ENCODE peak calls at places on chromosome 1, in eight cellular contexts. D is tibial nerve, N is A549, T is suprapubic skin, P is SK-N-SH, Q is upper lobe of left lung, L is sigmoid colon, C is ovary. M is an unnamed sample. For H3K4me1, the result is how much of the 10 kb centered on the place peaks cover.

GRCh38 chr1:205318231-205318991 is 3.1 kb downstream of the NUAK2 start:
- DNase-seq in D (no peak), N (peak), T (no peak), P (no peak), Q (no peak), L (no peak), C (no peak), M (no peak)

GRCh38 chr1:244050835-244051444 is at the start of gene ZBTB18:
- DNase-seq in D (no peak), N (no peak), T (no peak), P (peak), Q (no peak), L (no peak), C (no peak), M (no peak)

GRCh38 chr1:29322147-29322694 is 85.9 kb downstream of the PTPRU start:
- DNase-seq in D (no peak), N (no peak), T (no peak), P (no peak), Q (no peak), L (no peak), C (no peak), M (no peak)

GRCh38 chr1:65250826-65251225 is 58.5 kb upstream of the DNAJC6 start:
- DNase-seq in D (no peak), N (no peak), T (no peak), P (no peak), Q (no peak), L (no peak), C (no peak), M (no peak)

GRCh38 chr1:68128157-68128556 is 77.7 kb upstream of the DIRAS3 start:
- DNase-seq in D (no peak), N (no peak), T (no peak), P (no peak), Q (no peak), L (no peak), C (no peak), M (no peak)

GRCh38 chr1:201266774-201267173 is 16.5 kb upstream of the PKP1 start:
- DNase-seq in D (no peak), N (peak), T (no peak), P (no peak), Q (no peak), L (no peak), C (no peak), M (peak)

GRCh38 chr1:175673236-175674150 is 69.9 kb downstream of the TNR start:
- DNase-seq in D (no peak), N (no peak), T (no peak), P (no peak), Q (no peak), L (no peak), C (no peak), M (no peak)

GRCh38 chr1:35476099-35476674 is 81.0 kb downstream of the KIAA0319L start:
- DNase-seq in D (no peak), N (no peak), T (no peak), P (no peak), Q (no peak), L (no peak), C (no peak), M (no peak)

GRCh38 chr1:39671793-39672550 is at the start of gene NT5C1A:
- DNase-seq in D (no peak), N (no peak), T (no peak), P (peak), Q (peak), L (no peak), C (peak), M (peak)

GRCh38 chr1:221878134-221878533 is 136.2 kb upstream of the DUSP10 start:
- DNase-seq in D (no peak), N (no peak), T (no peak), P (no peak), Q (no peak), L (no peak), C (no peak), M (no peak)

GRCh38 chr1:169120066-169120465 is 13.6 kb downstream of the ATP1B1 start:
- DNase-seq in D (no peak), N (no peak), T (no peak), P (no peak), Q (no peak), L (no peak), C (no peak), M (no peak)

GRCh38 chr1:169121146-169121923 is 14.8 kb downstream of the ATP1B1 start:
- DNase-seq in D (no peak), N (no peak), T (no peak), P (no peak), Q (no peak), L (no peak), C (no peak), M (no peak)

GRCh38 chr1:169124459-169124858 is 18.0 kb downstream of the ATP1B1 start:
- DNase-seq in D (no peak), N (no peak), T (no peak), P (no peak), Q (no peak), L (no peak), C (no peak), M (no peak)

GRCh38 chr1:169126335-169126734 is 19.8 kb downstream of the ATP1B1 start:
- DNase-seq in D (no peak), N (no peak), T (no peak), P (no peak), Q (no peak), L (no peak), C (no peak), M (no peak)

GRCh38 chr1:169122976-169123375 is 16.5 kb downstream of the ATP1B1 start:
- DNase-seq in D (no peak), N (no peak), T (no peak), P (no peak), Q (no peak), L (no peak), C (no peak), M (no peak)
- TF ChIP-seq EP300 in D (no peak), N (no peak), T (no peak), P (no peak), Q (no peak), L (no peak), C (no peak), M (no peak)

GRCh38 chr1:26785611-26786436 is 1.9 kb upstream of the PIGV start:
- DNase-seq in D (no peak), N (no peak), T (no peak), P (no peak), Q (no peak), L (no peak), C (no peak), M (no peak)
- H3K4me1 ChIP-seq in D (under half), N (half or more), T (half or more), P (under half), Q (half or more), L (half or more), C (under half), M (half or more)

GRCh38 chr1:155379180-155379876 is 58.6 kb downstream of the RUSC1 start:
- DNase-seq in D (no peak), N (peak), T (no peak), P (peak), Q (no peak), L (no peak), C (no peak), M (no peak)
- TF ChIP-seq EP300 in D (peak), N (no peak), T (no peak), P (no peak), Q (no peak), L (no peak), C (no peak), M (no peak)

GRCh38 chr1:183822081-183822611 is 17.2 kb downstream of the RGL1 start:
- DNase-seq in D (no peak), N (no peak), T (no peak), P (no peak), Q (no peak), L (peak), C (peak), M (no peak)

GRCh38 chr1:183824295-183824694 is 19.4 kb downstream of the RGL1 start:
- DNase-seq in D (no peak), N (no peak), T (no peak), P (no peak), Q (no peak), L (no peak), C (no peak), M (no peak)

GRCh38 chr1:183817576-183818288 is 12.8 kb downstream of the RGL1 start:
- DNase-seq in D (no peak), N (no peak), T (no peak), P (no peak), Q (no peak), L (no peak), C (no peak), M (no peak)

GRCh38 chr1:183816110-183816509 is 11.2 kb downstream of the RGL1 start:
- DNase-seq in D (no peak), N (no peak), T (no peak), P (no peak), Q (no peak), L (no peak), C (no peak), M (no peak)

DNA sequence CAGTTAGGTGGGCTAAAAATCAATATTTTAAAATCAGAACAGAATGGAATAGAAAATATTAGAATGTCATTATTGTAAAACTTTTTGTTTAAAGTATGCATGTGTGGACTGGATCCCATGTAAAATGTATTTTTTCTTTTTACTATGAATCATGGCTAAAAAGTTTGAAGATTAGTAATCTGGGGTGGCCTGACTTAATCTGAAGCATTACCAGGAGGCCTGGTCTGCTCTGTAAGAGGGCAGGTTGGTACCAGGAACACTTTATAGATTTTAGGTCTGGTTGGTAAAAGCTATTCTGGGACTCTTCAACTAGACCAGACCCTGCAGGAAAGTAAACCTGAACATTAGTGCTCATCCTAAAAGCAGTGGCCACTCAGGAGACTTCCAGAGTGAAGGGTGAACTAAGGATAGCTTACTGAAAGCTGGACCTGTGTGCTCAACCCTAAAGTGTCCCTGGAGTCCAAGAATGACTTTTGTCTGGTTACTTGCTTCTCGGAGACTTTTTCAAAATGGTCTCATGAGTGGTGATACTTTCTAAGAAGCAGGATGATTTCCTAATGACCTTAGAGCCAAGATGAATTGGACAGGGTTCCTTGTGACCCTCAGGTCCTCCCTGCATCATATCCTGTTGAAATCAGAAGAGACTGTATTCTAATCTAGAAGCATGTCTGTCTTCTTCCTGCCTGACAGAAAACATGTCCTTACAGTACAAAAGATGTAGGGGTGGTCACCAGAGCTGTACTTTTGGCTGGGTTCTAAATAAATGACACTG is 16.6 kb downstream of the RGL1 start:
- DNase-seq in D (no peak), N (no peak), T (no peak), P (no peak), Q (no peak), L (no peak), C (no peak), M (no peak)
- H3K4me1 ChIP-seq in D (under half), N (under half), T (under half), P (under half), Q (under half), L (half or more), C (under half), M (under half)

DNA sequence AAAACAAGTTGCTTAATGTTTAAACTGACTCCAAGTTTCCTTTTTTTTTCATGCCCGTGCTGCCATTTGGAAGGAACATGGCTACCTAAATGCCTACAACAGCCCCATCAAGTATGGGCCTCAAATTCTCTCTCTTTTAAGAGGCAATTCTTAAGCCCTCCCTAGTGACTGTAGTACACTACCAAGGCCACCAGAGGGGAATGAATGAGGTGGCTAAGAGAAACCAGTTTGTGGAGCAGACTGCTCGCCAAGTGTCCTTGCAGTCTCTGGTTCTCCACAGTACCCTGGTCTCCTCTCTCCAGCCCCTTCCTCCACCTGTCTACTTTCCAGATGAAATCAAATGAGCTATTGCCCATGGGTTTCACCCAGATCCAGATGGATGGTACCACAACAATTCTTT is 1809.6 kb downstream of the BRINP3 start:
- DNase-seq in D (no peak), N (peak), T (no peak), P (no peak), Q (no peak), L (no peak), C (no peak), M (no peak)
- TF ChIP-seq EP300 in D (no peak), N (no peak), T (no peak), P (no peak), Q (no peak), L (no peak), C (no peak), M (no peak)

GRCh38 chr1:21673277-21673780 is 4.2 kb upstream of the RAP1GAP start:
- DNase-seq in D (no peak), N (no peak), T (no peak), P (no peak), Q (peak), L (peak), C (peak), M (peak)

GRCh38 chr1:21674957-21675356 is 5.8 kb upstream of the RAP1GAP start:
- DNase-seq in D (no peak), N (no peak), T (no peak), P (no peak), Q (no peak), L (peak), C (no peak), M (no peak)

GRCh38 chr1:21670956-21671902 is 2.1 kb upstream of the RAP1GAP start:
- DNase-seq in D (no peak), N (no peak), T (no peak), P (no peak), Q (no peak), L (peak), C (no peak), M (no peak)

GRCh38 chr1:21671915-21672314 is 2.8 kb upstream of the RAP1GAP start:
- DNase-seq in D (no peak), N (no peak), T (no peak), P (peak), Q (no peak), L (peak), C (no peak), M (no peak)

DNA sequence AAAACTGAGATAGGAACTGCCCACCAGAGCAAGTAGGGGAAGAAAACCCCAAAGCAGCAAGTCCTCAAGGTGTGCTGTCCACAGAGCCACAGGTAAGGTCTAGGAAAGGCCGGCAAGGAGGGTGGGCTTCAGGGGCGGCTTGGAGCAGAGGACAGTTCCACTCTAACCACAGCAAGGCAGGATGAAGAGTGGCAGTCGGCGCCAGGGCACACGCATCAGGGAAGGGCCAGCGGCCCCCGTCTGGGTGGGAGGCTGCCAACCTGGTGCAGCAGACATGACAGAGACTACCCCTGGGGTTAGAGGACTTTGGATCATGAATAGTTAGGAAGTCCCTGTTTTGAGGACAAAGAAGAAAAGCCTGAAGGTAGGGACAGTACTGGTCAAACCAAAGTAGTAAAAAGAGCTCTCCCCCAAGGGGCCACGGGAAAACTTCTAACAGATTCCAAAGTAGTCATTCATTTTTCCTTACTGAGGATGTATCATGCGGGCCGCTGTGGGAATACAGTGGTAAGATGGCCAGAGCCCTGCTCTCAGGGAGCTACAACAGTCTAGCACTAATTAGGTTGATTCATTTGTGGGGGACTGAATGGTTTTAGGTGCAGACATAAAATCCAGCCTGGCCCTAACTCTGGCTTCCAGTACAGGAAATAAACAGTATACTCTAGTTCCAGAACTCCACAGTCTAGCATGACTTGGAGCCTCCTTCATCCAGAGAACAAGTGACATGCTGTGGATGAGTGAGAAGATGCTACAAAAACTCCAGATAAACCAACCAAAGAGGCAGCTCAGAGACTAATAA is 3.5 kb upstream of the RAP1GAP start:
- DNase-seq in D (no peak), N (no peak), T (no peak), P (no peak), Q (peak), L (peak), C (no peak), M (no peak)
- H3K4me1 ChIP-seq in D (under half), N (under half), T (under half), P (under half), Q (under half), L (under half), C (under half), M (half or more)

GRCh38 chr1:114979278-114979891 is 50.2 kb upstream of the TSHB start:
- DNase-seq in D (peak), N (peak), T (no peak), P (peak), Q (no peak), L (peak), C (no peak), M (peak)
- TF ChIP-seq EP300 in D (no peak), N (no peak), T (no peak), P (no peak), Q (no peak), L (no peak), C (no peak), M (no peak)

M was measured in stomach.